ENCODE peak calls at places on chromosome 4, in five cellular contexts. Q is NCI-H1694 treated with DMSO at 0.1 percent for 48 hours; L is activated CD4-positive, alpha-beta T cell treated with anti-CD3 and anti-CD28 coated beads, Interleukin-2, amount 50 U/mL, for 1 hour; O is WERI-Rb-1; B is amniotic stem cell. V is an unnamed sample.
A peak's percentile ranks its signal among the peaks of the same experiment; 100 is the strongest.

GRCh38 chr4:52715914-52716313 is 35.3 kb downstream of the ERVMER34-1 start:
- DNase-seq in O (no peak), L (no peak), B (no peak), Q (no peak), V (no peak)

GRCh38 chr4:108560624-108561023 is 59.8 kb upstream of the RPL34 start:
- DNase-seq in L (no peak), Q (no peak), O (no peak), B (no peak), V (no peak)

GRCh38 chr4:105060628-105061027 is 86.0 kb upstream of the TET2 start:
- DNase-seq in Q (no peak), O (no peak), B (no peak), L (no peak), V (peak; percentile 70)

GRCh38 chr4:94960703-94961102 is 202.9 kb downstream of the BMPR1B start:
- DNase-seq in L (no peak), O (no peak), Q (no peak), B (no peak), V (no peak)

GRCh38 chr4:142367326-142368188 is 478.5 kb downstream of the INPP4B start:
- DNase-seq in L (no peak), Q (no peak), B (no peak), O (no peak), V (no peak)

GRCh38 chr4:54277691-54278090 is 48.6 kb downstream of the PDGFRA start:
- DNase-seq in Q (no peak), L (no peak), B (peak; percentile 13), O (no peak), V (no peak)

GRCh38 chr4:111798840-111799239 is 346.4 kb upstream of the FAM241A start:
- DNase-seq in B (no peak), L (no peak), O (peak; percentile 17), Q (no peak), V (no peak)

GRCh38 chr4:39067031-39067430 is 5.0 kb downstream of the KLHL5 start:
- DNase-seq in Q (no peak), L (no peak), B (no peak), O (no peak), V (no peak)